ENCODE peak calls at places on chromosome 18, in eight cellular contexts. K is Daoy, P is upper lobe of right lung, G is endodermal cell, C is T-helper 1 cell, B is anterior cingulate cortex, X is glomerular endothelial cell, W is EH. Q is an unnamed sample.

GRCh38 chr18:50038448-50038847 is 156.5 kb downstream of the MYO5B start:
- DNase-seq in K (peak), P (no peak), G (no peak), C (no peak), B (no peak), X (peak), W (peak), Q (no peak)

GRCh38 chr18:67672142-67672541 is 155.6 kb upstream of the DSEL start:
- DNase-seq in K (no peak), P (no peak), G (no peak), C (no peak), B (no peak), X (no peak), W (peak), Q (no peak)

GRCh38 chr18:56245856-56246575 is 392.4 kb downstream of the TXNL1 start:
- DNase-seq in K (no peak), P (no peak), G (no peak), C (no peak), B (no peak), X (no peak), W (peak), Q (no peak)

GRCh38 chr18:25097119-25098114 is 254.5 kb downstream of the ZNF521 start:
- DNase-seq in K (peak), P (no peak), G (no peak), C (no peak), B (no peak), X (peak), W (peak), Q (no peak)

GRCh38 chr18:10234912-10235439 is 219.5 kb upstream of the APCDD1 start:
- DNase-seq in K (no peak), P (no peak), G (no peak), C (no peak), B (no peak), X (no peak), W (peak), Q (no peak)

GRCh38 chr18:2692508-2692907 is 37.0 kb downstream of the SMCHD1 start:
- DNase-seq in K (no peak), P (no peak), G (no peak), C (no peak), B (no peak), X (no peak), W (peak), Q (no peak)

GRCh38 chr18:61502472-61502871 is 169.2 kb downstream of the CDH20 start:
- DNase-seq in K (peak), P (no peak), G (peak), C (no peak), B (peak), X (peak), W (peak), Q (peak)

GRCh38 chr18:78423776-78424175 is 555.8 kb upstream of the SALL3 start:
- DNase-seq in K (no peak), P (no peak), G (peak), C (no peak), B (no peak), X (no peak), W (no peak), Q (no peak)

GRCh38 chr18:26840965-26841364 is 24.5 kb downstream of the AQP4 start:
- DNase-seq in K (no peak), P (no peak), G (peak), C (no peak), B (no peak), X (no peak), W (no peak), Q (no peak)

GRCh38 chr18:64678048-64678447 is 529.2 kb upstream of the LINC00305 start:
- DNase-seq in K (no peak), P (no peak), G (peak), C (no peak), B (no peak), X (no peak), W (no peak), Q (no peak)

GRCh38 chr18:48100712-48101165 is 170.3 kb upstream of the SMAD2 start:
- DNase-seq in K (no peak), P (no peak), G (peak), C (no peak), B (no peak), X (no peak), W (no peak), Q (no peak)

GRCh38 chr18:5518899-5519371 is 24.9 kb downstream of the EPB41L3 start:
- DNase-seq in K (peak), P (no peak), G (no peak), C (no peak), B (no peak), X (no peak), W (no peak), Q (no peak)

GRCh38 chr18:48544116-48544515 is 5.3 kb downstream of the CTIF start:
- DNase-seq in K (no peak), P (no peak), G (no peak), C (no peak), B (no peak), X (no peak), W (peak), Q (no peak)

GRCh38 chr18:52670903-52671302 is 330.9 kb downstream of the DCC start:
- DNase-seq in K (no peak), P (no peak), G (no peak), C (no peak), B (no peak), X (no peak), W (no peak), Q (peak)

GRCh38 chr18:34224423-34225217 is at the start of gene NOL4:
- DNase-seq in K (peak), P (peak), G (peak), C (no peak), B (peak), X (no peak), W (no peak), Q (peak)

GRCh38 chr18:33875029-33875428 is 297.0 kb downstream of the ASXL3 start:
- DNase-seq in K (no peak), P (no peak), G (no peak), C (no peak), B (no peak), X (no peak), W (no peak), Q (no peak)

GRCh38 chr18:62346327-62347090 is 21.4 kb downstream of the TNFRSF11A start:
- DNase-seq in K (no peak), P (no peak), G (no peak), C (no peak), B (no peak), X (no peak), W (no peak), Q (no peak)